ENCODE peak calls at places on chromosomes 7 and 10, in six cellular contexts. L is HCT116; A is aorta; F is kidney; E is Panc1; P is CD4-positive, CD25-positive, alpha-beta regulatory T cell. H is an unnamed sample. For H3K4me1, the result is how much of the 10 kb centered on the place peaks cover.

GRCh38 chr10:125468273-125468672 is 214.7 kb downstream of the TEX36 start:
- DNase-seq in L (no peak), A (no peak), F (no peak), E (no peak), P (no peak), H (no peak)

GRCh38 chr10:95289003-95289920 is 1.5 kb downstream of the PDLIM1 start:
- DNase-seq in L (no peak), A (no peak), F (no peak), E (no peak), P (no peak), H (no peak)

GRCh38 chr10:17675638-17676037 is 31.7 kb downstream of the STAM start:
- DNase-seq in L (no peak), A (no peak), F (no peak), E (no peak), P (no peak), H (no peak)

GRCh38 chr7:33952824-33953223 is 47.5 kb downstream of the BMPER start:
- DNase-seq in L (no peak), A (no peak), F (no peak), E (no peak), P (no peak), H (no peak)

GRCh38 chr7:111266613-111267012 is 175.7 kb downstream of the LRRN3 start:
- DNase-seq in L (no peak), A (no peak), F (no peak), E (no peak), P (no peak), H (no peak)

GRCh38 chr7:99614495-99614894 is 2.3 kb upstream of the ZSCAN25 start:
- DNase-seq in L (no peak), A (no peak), F (no peak), E (no peak), P (no peak), H (no peak)

GRCh38 chr10:71143610-71144009 is 68.8 kb upstream of the UNC5B start:
- DNase-seq in L (no peak), A (peak), F (no peak), E (no peak), P (no peak), H (no peak)

GRCh38 chr10:68492118-68492517 is 20.3 kb upstream of the DNA2 start:
- DNase-seq in L (no peak), A (no peak), F (no peak), E (no peak), P (no peak), H (no peak)

GRCh38 chr7:17320102-17320497 is 21.6 kb downstream of the AHR start:
- DNase-seq in L (no peak), A (no peak), F (no peak), E (no peak), P (no peak), H (no peak)

GRCh38 chr10:121450247-121450646 is 148.0 kb downstream of the FGFR2 start:
- DNase-seq in L (no peak), A (no peak), F (no peak), E (no peak), P (no peak), H (no peak)

GRCh38 chr10:49579621-49580020 is 30.5 kb upstream of the SLC18A3 start:
- DNase-seq in L (no peak), A (no peak), F (no peak), E (no peak), P (no peak), H (no peak)

DNA sequence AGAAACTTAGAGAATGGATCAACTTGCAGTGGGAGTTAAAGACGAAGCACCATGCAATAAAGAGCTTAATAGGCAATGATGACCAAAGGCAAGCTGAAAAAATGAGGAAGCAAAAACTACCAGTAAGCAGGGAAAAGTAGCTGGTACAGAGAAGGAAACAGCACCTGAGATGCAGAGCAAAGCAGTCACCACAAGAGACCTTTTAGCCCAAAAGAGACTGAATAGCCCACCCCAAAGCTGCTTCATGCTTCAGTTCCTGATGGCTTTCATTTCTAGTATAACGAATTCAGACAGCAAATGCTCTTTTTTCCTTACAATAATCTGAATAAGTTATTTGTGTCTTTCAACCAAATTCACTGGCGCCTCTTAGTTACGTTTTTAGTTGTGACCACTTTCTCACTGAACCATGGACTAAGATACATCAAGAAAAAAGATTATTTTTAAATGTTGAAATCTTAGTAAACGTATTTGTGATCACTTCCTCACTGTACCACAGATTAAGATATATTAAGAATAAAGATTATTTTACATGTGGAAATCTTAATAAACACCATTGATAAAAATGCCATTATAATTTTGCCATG is 76.0 kb downstream of the USP6NL start:
- DNase-seq in L (no peak), A (no peak), F (no peak), E (no peak), P (no peak), H (no peak)
- H3K4me1 ChIP-seq in L (under half), A (under half), F (under half), E (under half), P (under half), H (under half)

GRCh38 chr7:24914465-24914859 is 65.5 kb downstream of the OSBPL3 start:
- DNase-seq in L (no peak), A (no peak), F (no peak), E (no peak), P (no peak), H (no peak)

GRCh38 chr7:24916463-24917040 is 63.4 kb downstream of the OSBPL3 start:
- DNase-seq in L (no peak), A (no peak), F (no peak), E (no peak), P (no peak), H (no peak)

GRCh38 chr7:24912424-24912823 is 67.6 kb downstream of the OSBPL3 start:
- DNase-seq in L (no peak), A (no peak), F (no peak), E (no peak), P (no peak), H (no peak)

GRCh38 chr7:24912874-24913514 is 67.0 kb downstream of the OSBPL3 start:
- DNase-seq in L (no peak), A (no peak), F (no peak), E (no peak), P (no peak), H (no peak)

DNA sequence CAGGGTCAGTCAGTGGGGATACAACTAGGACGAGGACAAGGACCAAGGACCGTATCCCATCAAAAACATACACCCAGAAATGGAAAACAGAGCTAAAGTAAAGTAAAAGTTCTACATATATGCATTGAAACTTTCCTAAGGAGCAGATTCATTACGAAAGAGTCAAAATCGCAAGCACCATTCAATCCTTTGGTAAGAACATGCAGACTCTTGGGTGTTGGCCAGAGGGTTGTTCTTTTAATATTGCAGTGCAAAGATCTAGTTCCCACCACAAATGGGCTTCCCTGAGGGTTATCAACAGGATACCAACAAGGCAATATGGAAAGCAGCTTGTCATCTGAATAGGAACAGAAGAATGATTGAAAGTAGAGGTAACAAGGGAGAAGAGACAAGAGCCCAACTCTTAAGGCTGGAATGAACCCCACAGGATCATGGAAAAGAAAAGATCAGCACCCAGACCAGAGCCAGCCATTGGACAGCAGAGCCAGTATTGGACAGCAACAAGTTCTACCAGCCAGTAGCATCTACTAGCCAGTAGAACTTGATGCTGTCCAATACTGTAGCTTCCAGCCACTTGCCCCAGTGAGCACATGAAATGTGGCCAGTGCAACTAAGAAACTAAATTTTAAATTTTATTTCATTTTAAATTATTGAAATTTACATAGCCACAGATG is 66.0 kb downstream of the OSBPL3 start:
- DNase-seq in L (no peak), A (no peak), F (no peak), E (no peak), P (no peak), H (no peak)
- H3K4me1 ChIP-seq in L (half or more), A (under half), F (under half), E (under half), P (under half), H (half or more)

DNA sequence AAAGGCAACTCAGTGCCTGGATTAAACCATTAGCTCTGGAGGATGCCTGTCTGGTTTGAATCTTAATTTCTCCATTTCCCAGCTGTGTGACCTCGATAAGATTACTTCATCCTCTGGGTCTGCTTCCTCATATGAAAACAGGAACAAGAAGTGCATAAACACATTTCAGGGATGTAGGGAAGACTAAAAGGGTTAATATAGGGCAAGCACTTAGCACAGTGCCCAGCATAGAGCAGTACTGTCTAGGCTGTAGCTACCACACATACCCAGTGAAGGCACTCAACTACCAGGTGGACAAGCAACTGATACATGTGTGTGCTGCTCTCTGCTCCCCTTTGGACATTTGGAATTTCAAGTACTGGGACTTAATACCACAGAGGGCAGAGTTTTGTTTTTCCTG is 85.4 kb downstream of the KCNMA1 start:
- DNase-seq in L (no peak), A (no peak), F (no peak), E (no peak), P (no peak), H (no peak)
- H3K4me1 ChIP-seq in L (under half), A (under half), F (under half), E (under half), P (under half), H (under half)

GRCh38 chr7:151246161-151247015 is 2.1 kb downstream of the SMARCD3 start:
- DNase-seq in L (no peak), A (peak), F (peak), E (no peak), P (no peak), H (no peak)
- H3K4me1 ChIP-seq in L (half or more), A (under half), F (under half), E (under half), P (half or more), H (half or more)

DNA sequence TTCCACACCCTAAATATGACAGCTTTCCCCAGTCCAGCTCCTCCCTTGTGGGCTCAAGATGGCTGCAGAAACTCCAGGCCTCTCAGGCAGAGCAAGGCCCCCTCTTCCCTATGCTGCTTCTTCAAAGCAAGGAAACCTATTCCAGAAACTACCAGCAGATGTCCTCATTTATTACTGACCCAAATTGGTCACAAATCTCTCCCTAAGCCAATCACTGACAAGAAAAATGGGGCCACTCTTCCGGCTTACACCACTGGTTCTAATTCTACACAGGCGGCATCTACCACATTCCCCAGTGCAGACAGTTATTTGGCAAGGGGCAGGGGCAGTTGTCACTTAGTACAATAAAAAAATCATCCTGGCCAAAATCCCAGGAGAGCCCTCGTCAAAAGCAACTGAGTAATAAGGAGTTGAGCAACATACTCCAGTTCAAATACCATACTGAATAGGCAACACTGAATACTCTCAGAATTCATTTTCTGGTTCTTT is 150.4 kb downstream of the SFMBT2 start:
- DNase-seq in L (peak), A (peak), F (no peak), E (no peak), P (peak), H (peak)
- H3K4me1 ChIP-seq in L (under half), A (under half), F (under half), E (under half), P (under half), H (under half)

DNA sequence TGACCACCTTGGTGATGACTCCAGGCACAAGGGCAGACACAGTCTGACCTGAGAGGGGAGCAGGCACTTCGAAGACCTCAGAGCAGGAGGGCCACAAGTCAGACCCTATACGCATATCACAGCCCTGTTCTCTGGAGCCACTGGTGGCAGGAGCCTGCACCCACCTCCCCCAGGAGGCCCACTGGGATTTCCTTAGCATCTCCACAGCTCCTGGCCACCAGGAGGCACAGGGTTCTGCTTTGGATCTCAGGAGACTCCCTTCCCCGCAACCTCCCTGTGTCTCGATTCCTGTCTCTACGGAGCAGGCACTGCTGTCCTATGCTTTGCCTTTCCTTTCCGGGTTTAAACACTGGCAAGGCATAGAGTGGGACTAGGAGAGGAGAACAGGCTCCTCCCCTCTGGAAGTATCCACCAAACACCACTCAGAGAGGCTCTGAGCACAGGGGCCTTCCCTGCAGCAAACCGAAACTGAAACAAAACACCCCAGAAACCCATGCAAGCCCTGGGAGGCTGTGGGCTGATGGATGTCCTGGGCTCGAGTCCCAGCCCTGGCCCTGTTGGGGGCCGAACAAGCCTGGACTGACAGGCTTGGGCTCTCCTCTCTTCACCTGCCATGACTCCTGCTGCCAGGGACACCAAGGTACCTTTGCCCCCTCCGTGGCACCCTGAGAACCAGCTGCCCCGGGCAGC is 166.3 kb downstream of the NEURL1 start:
- DNase-seq in L (no peak), A (peak), F (peak), E (no peak), P (peak), H (peak)
- H3K4me1 ChIP-seq in L (under half), A (under half), F (under half), E (under half), P (under half), H (under half)

GRCh38 chr7:128914566-128915151 is 4.2 kb upstream of the KCP start:
- DNase-seq in L (no peak), A (no peak), F (no peak), E (no peak), P (peak), H (no peak)
- H3K4me1 ChIP-seq in L (under half), A (under half), F (under half), E (under half), P (under half), H (under half)

H was measured in CD4-positive, alpha-beta memory T cell.